ENCODE peak calls at places on chromosomes 7 and 10, in six cellular contexts. One of them, this sample, is unnamed.
A peak's percentile ranks its signal among the peaks of the same experiment; 100 is the strongest.

GRCh38 chr7:119482209-119482608 is 790.8 kb upstream of the KCND2 start:
- DNase-seq in GM23248: peak; percentile 13
- DNase-seq in PC-3: peak; percentile 50
- DNase-seq in neuronal stem cell: peak; percentile 17
- DNase-seq in HCT116: peak; percentile 43
- DNase-seq in astrocyte: no peak
- DNase-seq in this sample: peak; percentile 15

GRCh38 chr10:35355971-35356724 is 19.8 kb downstream of the CCNY start:
- DNase-seq in GM23248: peak; percentile 79
- DNase-seq in PC-3: no peak
- DNase-seq in neuronal stem cell: no peak
- DNase-seq in HCT116: no peak
- DNase-seq in astrocyte: peak; percentile 20
- DNase-seq in this sample: no peak

GRCh38 chr7:69225544-69225943 is 372.7 kb upstream of the AUTS2 start:
- DNase-seq in GM23248: no peak
- DNase-seq in PC-3: no peak
- DNase-seq in neuronal stem cell: no peak
- DNase-seq in HCT116: no peak
- DNase-seq in astrocyte: peak; percentile 43
- DNase-seq in this sample: no peak

GRCh38 chr7:29196191-29196590 is 1.6 kb downstream of the CHN2 start:
- DNase-seq in GM23248: no peak
- DNase-seq in PC-3: no peak
- DNase-seq in neuronal stem cell: no peak
- DNase-seq in HCT116: no peak
- DNase-seq in astrocyte: no peak
- DNase-seq in this sample: no peak

GRCh38 chr7:24227603-24228359 is 56.2 kb upstream of the NPY start:
- DNase-seq in GM23248: no peak
- DNase-seq in PC-3: no peak
- DNase-seq in neuronal stem cell: no peak
- DNase-seq in HCT116: no peak
- DNase-seq in astrocyte: no peak
- DNase-seq in this sample: no peak

GRCh38 chr7:99011706-99012404 is 132.1 kb downstream of the SMURF1 start:
- DNase-seq in GM23248: no peak
- DNase-seq in PC-3: no peak
- DNase-seq in neuronal stem cell: no peak
- DNase-seq in HCT116: no peak
- DNase-seq in astrocyte: no peak
- DNase-seq in this sample: no peak

GRCh38 chr10:53598914-53599313 is 826.3 kb upstream of the MBL2 start:
- DNase-seq in GM23248: no peak
- DNase-seq in PC-3: peak; percentile 98
- DNase-seq in neuronal stem cell: no peak
- DNase-seq in HCT116: no peak
- DNase-seq in astrocyte: peak; percentile 54
- DNase-seq in this sample: peak; percentile 2

GRCh38 chr7:18727094-18727870 is 231.7 kb downstream of the HDAC9 start:
- DNase-seq in GM23248: no peak
- DNase-seq in PC-3: peak; percentile 27
- DNase-seq in neuronal stem cell: no peak
- DNase-seq in HCT116: no peak
- DNase-seq in astrocyte: peak; percentile 4
- DNase-seq in this sample: no peak

GRCh38 chr7:25028370-25028971 is 48.5 kb upstream of the OSBPL3 start:
- DNase-seq in GM23248: peak; percentile 78
- DNase-seq in PC-3: peak; percentile 84
- DNase-seq in neuronal stem cell: no peak
- DNase-seq in HCT116: no peak
- DNase-seq in astrocyte: peak; percentile 98
- DNase-seq in this sample: peak; percentile 99

GRCh38 chr10:79007037-79007842 is 61.5 kb upstream of the ZMIZ1 start:
- DNase-seq in GM23248: no peak
- DNase-seq in PC-3: no peak
- DNase-seq in neuronal stem cell: no peak
- DNase-seq in HCT116: no peak
- DNase-seq in astrocyte: no peak
- DNase-seq in this sample: no peak

GRCh38 chr7:44289341-44290249 is 35.8 kb downstream of the CAMK2B start:
- DNase-seq in GM23248: no peak
- DNase-seq in PC-3: no peak
- DNase-seq in neuronal stem cell: no peak
- DNase-seq in HCT116: no peak
- DNase-seq in astrocyte: no peak
- DNase-seq in this sample: no peak

GRCh38 chr10:122286872-122287271 is 15.8 kb downstream of the BTBD16 start:
- DNase-seq in GM23248: peak; percentile 91
- DNase-seq in PC-3: peak; percentile 42
- DNase-seq in neuronal stem cell: no peak
- DNase-seq in HCT116: no peak
- DNase-seq in astrocyte: peak; percentile 76
- DNase-seq in this sample: peak; percentile 76

GRCh38 chr10:72173635-72174296 is 42.0 kb upstream of the ANAPC16 start:
- DNase-seq in GM23248: peak; percentile 4
- DNase-seq in PC-3: no peak
- DNase-seq in neuronal stem cell: no peak
- DNase-seq in HCT116: peak; percentile 27
- DNase-seq in astrocyte: peak; percentile 4
- DNase-seq in this sample: peak; percentile 48

GRCh38 chr7:50778189-50778588 is 4.5 kb downstream of the GRB10 start:
- DNase-seq in GM23248: no peak
- DNase-seq in PC-3: no peak
- DNase-seq in neuronal stem cell: no peak
- DNase-seq in HCT116: no peak
- DNase-seq in astrocyte: no peak
- DNase-seq in this sample: no peak

GRCh38 chr7:1251796-1252542 is 19.3 kb downstream of the UNCX start:
- DNase-seq in GM23248: no peak
- DNase-seq in PC-3: no peak
- DNase-seq in neuronal stem cell: no peak
- DNase-seq in HCT116: no peak
- DNase-seq in astrocyte: no peak
- DNase-seq in this sample: no peak

GRCh38 chr7:98329100-98329871 is 47.8 kb downstream of the BRI3 start:
- DNase-seq in GM23248: no peak
- DNase-seq in PC-3: no peak
- DNase-seq in neuronal stem cell: no peak
- DNase-seq in HCT116: no peak
- DNase-seq in astrocyte: peak; percentile 39
- DNase-seq in this sample: no peak

GRCh38 chr7:42914009-42914725 is 2.3 kb upstream of the C7orf25 start:
- DNase-seq in GM23248: peak; percentile 73
- DNase-seq in PC-3: no peak
- DNase-seq in neuronal stem cell: no peak
- DNase-seq in HCT116: no peak
- DNase-seq in astrocyte: peak; percentile 83
- DNase-seq in this sample: no peak

GRCh38 chr7:158109364-158110033 is 478.1 kb downstream of the PTPRN2 start:
- DNase-seq in GM23248: peak; percentile 37
- DNase-seq in PC-3: no peak
- DNase-seq in neuronal stem cell: no peak
- DNase-seq in HCT116: no peak
- DNase-seq in astrocyte: no peak
- DNase-seq in this sample: no peak

GRCh38 chr10:127757033-127757432 is 20.0 kb downstream of the FOXI2 start:
- DNase-seq in GM23248: no peak
- DNase-seq in PC-3: no peak
- DNase-seq in neuronal stem cell: no peak
- DNase-seq in HCT116: peak; percentile 4
- DNase-seq in astrocyte: no peak
- DNase-seq in this sample: no peak

GRCh38 chr7:94375713-94376112 is 19.0 kb upstream of the COL1A2 start:
- DNase-seq in GM23248: peak; percentile 96
- DNase-seq in PC-3: no peak
- DNase-seq in neuronal stem cell: no peak
- DNase-seq in HCT116: no peak
- DNase-seq in astrocyte: peak; percentile 99
- DNase-seq in this sample: no peak

GRCh38 chr10:59625842-59626522 is 83.7 kb downstream of the SLC16A9 start:
- DNase-seq in GM23248: peak; percentile 80
- DNase-seq in PC-3: peak; percentile 95
- DNase-seq in neuronal stem cell: peak; percentile 85
- DNase-seq in HCT116: peak; percentile 48
- DNase-seq in astrocyte: peak; percentile 49
- DNase-seq in this sample: peak; percentile 49

GRCh38 chr7:24728503-24729364 is 28.5 kb downstream of the GSDME start:
- DNase-seq in GM23248: peak; percentile 65
- DNase-seq in PC-3: no peak
- DNase-seq in neuronal stem cell: no peak
- DNase-seq in HCT116: no peak
- DNase-seq in astrocyte: peak; percentile 55
- DNase-seq in this sample: no peak

GRCh38 chr10:122638106-122638505 is 61.5 kb downstream of the C10orf120 start:
- DNase-seq in GM23248: no peak
- DNase-seq in PC-3: no peak
- DNase-seq in neuronal stem cell: no peak
- DNase-seq in HCT116: no peak
- DNase-seq in astrocyte: no peak
- DNase-seq in this sample: no peak

GRCh38 chr10:86992456-86992855 is 24.2 kb downstream of the ADIRF start:
- DNase-seq in GM23248: no peak
- DNase-seq in PC-3: no peak
- DNase-seq in neuronal stem cell: no peak
- DNase-seq in HCT116: no peak
- DNase-seq in astrocyte: no peak
- DNase-seq in this sample: no peak

GRCh38 chr10:43292745-43293676 is 26.1 kb upstream of the RASGEF1A start:
- DNase-seq in GM23248: peak; percentile 72
- DNase-seq in PC-3: peak; percentile 78
- DNase-seq in neuronal stem cell: peak; percentile 36
- DNase-seq in HCT116: peak; percentile 35
- DNase-seq in astrocyte: peak; percentile 14
- DNase-seq in this sample: peak; percentile 56

GRCh38 chr7:156162451-156162850 is 350.2 kb upstream of the SHH start:
- DNase-seq in GM23248: no peak
- DNase-seq in PC-3: no peak
- DNase-seq in neuronal stem cell: no peak
- DNase-seq in HCT116: no peak
- DNase-seq in astrocyte: no peak
- DNase-seq in this sample: no peak

GRCh38 chr10:114060456-114060855 is 16.8 kb downstream of the ADRB1 start:
- DNase-seq in GM23248: no peak
- DNase-seq in PC-3: no peak
- DNase-seq in neuronal stem cell: no peak
- DNase-seq in HCT116: no peak
- DNase-seq in astrocyte: no peak
- DNase-seq in this sample: no peak

GRCh38 chr10:6985644-6986043 is 405.6 kb upstream of the PRKCQ start:
- DNase-seq in GM23248: no peak
- DNase-seq in PC-3: no peak
- DNase-seq in neuronal stem cell: no peak
- DNase-seq in HCT116: no peak
- DNase-seq in astrocyte: no peak
- DNase-seq in this sample: no peak

GRCh38 chr7:120060283-120060682 is 212.7 kb upstream of the KCND2 start:
- DNase-seq in GM23248: peak; percentile 52
- DNase-seq in PC-3: no peak
- DNase-seq in neuronal stem cell: no peak
- DNase-seq in HCT116: no peak
- DNase-seq in astrocyte: peak; percentile 38
- DNase-seq in this sample: no peak

GRCh38 chr7:127983804-127984332 is 47.4 kb downstream of the LRRC4 start:
- DNase-seq in GM23248: peak; percentile 45
- DNase-seq in PC-3: peak; percentile 33
- DNase-seq in neuronal stem cell: no peak
- DNase-seq in HCT116: no peak
- DNase-seq in astrocyte: peak; percentile 63
- DNase-seq in this sample: peak; percentile 59

DNA sequence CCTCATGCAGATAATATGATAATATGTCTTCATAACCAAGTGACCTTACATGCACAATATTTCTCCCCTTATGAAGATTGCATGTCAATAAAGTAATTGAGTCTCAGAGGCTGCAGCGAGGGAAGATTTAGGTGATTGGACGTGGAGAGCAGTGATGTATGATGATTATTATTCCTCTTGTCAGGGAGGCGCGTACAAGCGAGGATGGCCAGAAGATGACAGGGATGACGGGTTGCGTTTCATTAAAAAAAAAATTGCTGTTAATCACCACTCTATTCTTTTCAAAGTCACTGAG is 997.9 kb downstream of the LRMDA start:
- DNase-seq in GM23248: peak; percentile 13
- DNase-seq in PC-3: no peak
- DNase-seq in neuronal stem cell: no peak
- DNase-seq in HCT116: no peak
- DNase-seq in astrocyte: no peak
- DNase-seq in this sample: no peak
- H2AFZ ChIP-seq in GM23248: peak overlapping the region; percentile 61
- H2AFZ ChIP-seq in PC-3: no peak overlapping the region
- H2AFZ ChIP-seq in neuronal stem cell: no peak overlapping the region
- H2AFZ ChIP-seq in HCT116: no peak overlapping the region
- H2AFZ ChIP-seq in astrocyte: no peak overlapping the region
- H2AFZ ChIP-seq in this sample: no peak overlapping the region

DNA sequence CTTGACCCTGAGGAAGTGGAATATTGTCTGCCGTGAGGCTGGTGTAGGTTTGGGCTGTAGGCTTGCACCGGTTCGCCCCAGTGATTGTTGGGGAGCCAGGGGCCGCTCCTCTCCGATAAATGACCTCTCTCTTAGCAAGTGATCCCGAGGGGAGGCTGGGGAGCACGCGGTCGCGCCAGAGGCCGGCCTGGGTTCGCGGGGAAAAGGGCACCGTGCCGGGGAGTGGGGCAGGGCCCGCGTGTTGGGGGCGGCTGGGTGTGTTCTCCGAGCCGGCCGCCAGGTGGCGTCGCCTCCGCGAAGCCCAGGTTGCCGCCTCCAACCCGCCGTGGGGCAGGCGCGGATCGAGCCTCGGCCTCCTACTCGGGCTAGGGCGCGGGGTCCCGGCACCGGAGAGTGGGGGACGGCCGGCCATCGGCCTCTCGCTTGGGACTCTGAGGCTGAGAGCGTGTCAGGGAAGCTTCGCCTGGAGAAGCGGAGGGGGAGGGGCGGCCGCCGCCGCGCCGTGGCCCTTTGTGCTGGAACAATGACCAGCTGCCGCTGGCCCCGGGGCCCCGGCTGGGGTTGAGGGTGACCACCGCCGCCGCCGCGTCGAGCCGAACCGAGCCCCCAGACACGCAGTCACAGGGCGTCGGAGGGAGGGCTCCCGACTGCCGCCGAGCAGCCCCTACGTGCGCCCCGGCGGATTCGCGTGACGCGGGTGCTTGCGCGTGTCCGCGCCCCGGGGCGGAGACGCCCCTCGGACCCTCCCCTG is 442 bp upstream of the LZTS2 start:
- DNase-seq in GM23248: peak; percentile 89
- DNase-seq in PC-3: peak; percentile 64
- DNase-seq in neuronal stem cell: peak; percentile 76
- DNase-seq in HCT116: no peak
- DNase-seq in astrocyte: peak; percentile 54
- DNase-seq in this sample: no peak
- H2AFZ ChIP-seq in GM23248: peak overlapping the region; percentile 81
- H2AFZ ChIP-seq in PC-3: peak overlapping the region; percentile 91
- H2AFZ ChIP-seq in neuronal stem cell: peak overlapping the region; percentile 95
- H2AFZ ChIP-seq in HCT116: no peak overlapping the region
- H2AFZ ChIP-seq in astrocyte: peak overlapping the region; percentile 45
- H2AFZ ChIP-seq in this sample: peak overlapping the region; percentile 88

GRCh38 chr10:18417950-18418527 is 233.3 kb downstream of the NSUN6 start:
- DNase-seq in GM23248: no peak
- DNase-seq in PC-3: no peak
- DNase-seq in neuronal stem cell: no peak
- DNase-seq in HCT116: no peak
- DNase-seq in astrocyte: no peak
- DNase-seq in this sample: no peak
- H2AFZ ChIP-seq in GM23248: no peak overlapping the region
- H2AFZ ChIP-seq in PC-3: no peak overlapping the region
- H2AFZ ChIP-seq in neuronal stem cell: peak overlapping the region; percentile 51
- H2AFZ ChIP-seq in HCT116: no peak overlapping the region
- H2AFZ ChIP-seq in astrocyte: peak overlapping the region; percentile 29
- H2AFZ ChIP-seq in this sample: no peak overlapping the region

GRCh38 chr7:151083824-151084160 is 499 bp upstream of the TMUB1 start:
- DNase-seq in GM23248: no peak
- DNase-seq in PC-3: no peak
- DNase-seq in neuronal stem cell: no peak
- DNase-seq in HCT116: no peak
- DNase-seq in astrocyte: no peak
- DNase-seq in this sample: no peak
- H2AFZ ChIP-seq in GM23248: peak overlapping the region; percentile 84
- H2AFZ ChIP-seq in PC-3: peak overlapping the region; percentile 97
- H2AFZ ChIP-seq in neuronal stem cell: peak overlapping the region; percentile 97
- H2AFZ ChIP-seq in HCT116: no peak overlapping the region
- H2AFZ ChIP-seq in astrocyte: peak overlapping the region; percentile 86
- H2AFZ ChIP-seq in this sample: peak overlapping the region; percentile 83

This sample was measured in PC-9.